ENCODE peak calls at places on chromosomes 13 and 19, in five cellular contexts. One of them, this sample, is unnamed.

GRCh38 chr13:46817081-46817480 is 20.1 kb upstream of the ESD start:
- DNase-seq in endodermal cell: no peak
- DNase-seq in suprapubic skin: no peak
- DNase-seq in thoracic aorta: no peak
- DNase-seq in heart left ventricle: no peak
- DNase-seq in this sample: no peak

GRCh38 chr13:78430166-78430791 is 173.1 kb downstream of the POU4F1 start:
- DNase-seq in endodermal cell: peak; percentile 72
- DNase-seq in suprapubic skin: no peak
- DNase-seq in thoracic aorta: no peak
- DNase-seq in heart left ventricle: no peak
- DNase-seq in this sample: no peak

GRCh38 chr19:30118760-30119159 is 176.7 kb downstream of the URI1 start:
- DNase-seq in endodermal cell: no peak
- DNase-seq in suprapubic skin: no peak
- DNase-seq in thoracic aorta: no peak
- DNase-seq in heart left ventricle: peak; percentile 23
- DNase-seq in this sample: no peak

GRCh38 chr19:47253467-47253881 is 2.9 kb upstream of the CCDC9 start:
- DNase-seq in endodermal cell: no peak
- DNase-seq in suprapubic skin: no peak
- DNase-seq in thoracic aorta: no peak
- DNase-seq in heart left ventricle: no peak
- DNase-seq in this sample: peak; percentile 68

GRCh38 chr19:1884291-1884718 is 991 bp downstream of the ABHD17A start:
- DNase-seq in endodermal cell: peak; percentile 51
- DNase-seq in suprapubic skin: peak; percentile 74
- DNase-seq in thoracic aorta: no peak
- DNase-seq in heart left ventricle: no peak
- DNase-seq in this sample: no peak

GRCh38 chr19:1592755-1593628 is at the start of gene MBD3:
- DNase-seq in endodermal cell: peak; percentile 96
- DNase-seq in suprapubic skin: peak; percentile 94
- DNase-seq in thoracic aorta: peak; percentile 75
- DNase-seq in heart left ventricle: peak; percentile 96
- DNase-seq in this sample: peak; percentile 95

GRCh38 chr13:99659234-99659633 is 158.0 kb downstream of the TM9SF2 start:
- DNase-seq in endodermal cell: no peak
- DNase-seq in suprapubic skin: no peak
- DNase-seq in thoracic aorta: no peak
- DNase-seq in heart left ventricle: no peak
- DNase-seq in this sample: no peak

GRCh38 chr19:42206871-42207755 is 10.4 kb downstream of the DEDD2 start:
- DNase-seq in endodermal cell: no peak
- DNase-seq in suprapubic skin: no peak
- DNase-seq in thoracic aorta: no peak
- DNase-seq in heart left ventricle: no peak
- DNase-seq in this sample: peak; percentile 41

GRCh38 chr19:45144431-45145269 is 16.1 kb downstream of the NKPD1 start:
- DNase-seq in endodermal cell: no peak
- DNase-seq in suprapubic skin: no peak
- DNase-seq in thoracic aorta: no peak
- DNase-seq in heart left ventricle: no peak
- DNase-seq in this sample: no peak

GRCh38 chr13:62305758-62306157 is 890.1 kb upstream of the PCDH20 start:
- DNase-seq in endodermal cell: no peak
- DNase-seq in suprapubic skin: no peak
- DNase-seq in thoracic aorta: no peak
- DNase-seq in heart left ventricle: no peak
- DNase-seq in this sample: no peak

GRCh38 chr19:11094520-11094894 is 5.2 kb downstream of the LDLR start:
- DNase-seq in endodermal cell: no peak
- DNase-seq in suprapubic skin: no peak
- DNase-seq in thoracic aorta: no peak
- DNase-seq in heart left ventricle: no peak
- DNase-seq in this sample: no peak

GRCh38 chr13:40245567-40245966 is 420.9 kb downstream of the FOXO1 start:
- DNase-seq in endodermal cell: no peak
- DNase-seq in suprapubic skin: no peak
- DNase-seq in thoracic aorta: no peak
- DNase-seq in heart left ventricle: no peak
- DNase-seq in this sample: no peak

GRCh38 chr19:48616041-48616436 is 1.2 kb upstream of the FAM83E start:
- DNase-seq in endodermal cell: no peak
- DNase-seq in suprapubic skin: no peak
- DNase-seq in thoracic aorta: no peak
- DNase-seq in heart left ventricle: no peak
- DNase-seq in this sample: no peak

GRCh38 chr19:38266981-38267597 is 2.7 kb downstream of the SPINT2 start:
- DNase-seq in endodermal cell: no peak
- DNase-seq in suprapubic skin: no peak
- DNase-seq in thoracic aorta: no peak
- DNase-seq in heart left ventricle: no peak
- DNase-seq in this sample: peak; percentile 44

GRCh38 chr19:38144667-38145066 is 79.4 kb downstream of the DPF1 start:
- DNase-seq in endodermal cell: no peak
- DNase-seq in suprapubic skin: no peak
- DNase-seq in thoracic aorta: no peak
- DNase-seq in heart left ventricle: no peak
- DNase-seq in this sample: no peak

GRCh38 chr19:48806818-48807589 is 3.8 kb downstream of the BCAT2 start:
- DNase-seq in endodermal cell: peak; percentile 76
- DNase-seq in suprapubic skin: no peak
- DNase-seq in thoracic aorta: no peak
- DNase-seq in heart left ventricle: no peak
- DNase-seq in this sample: peak; percentile 41

DNA sequence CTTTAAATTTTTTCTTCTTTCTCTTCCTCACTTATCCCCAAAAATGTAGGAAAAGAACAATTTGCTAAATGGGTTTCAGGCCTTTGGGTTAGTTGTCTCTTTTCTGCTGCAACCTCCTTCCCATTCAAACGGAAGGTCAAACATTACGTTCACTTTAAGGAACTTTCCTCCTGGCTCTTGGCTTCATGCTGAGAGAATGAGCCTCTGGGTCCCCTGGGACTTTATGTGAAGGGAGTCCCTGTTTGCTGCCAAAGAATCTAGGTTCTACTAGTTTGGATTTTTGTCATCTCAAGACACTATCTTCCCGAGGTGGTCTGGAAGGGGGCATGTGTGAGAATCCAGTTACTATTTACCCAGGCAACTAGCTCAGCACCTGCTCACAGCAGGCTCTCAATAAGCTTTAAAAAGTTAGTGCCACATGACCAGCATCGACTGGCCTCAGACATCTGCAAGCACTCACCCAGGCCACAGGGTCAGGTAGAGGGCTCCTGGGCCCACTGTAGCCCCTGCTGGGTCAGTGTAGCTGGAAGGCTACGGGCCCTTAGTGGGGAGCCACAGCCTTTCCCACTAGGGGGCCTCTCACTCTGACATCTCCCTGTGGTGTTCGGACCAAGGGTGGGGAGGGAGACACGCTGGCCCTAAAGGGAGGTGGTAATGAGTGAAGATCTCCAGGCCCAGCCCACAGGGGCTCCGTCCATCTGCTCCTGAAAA is 40.5 kb downstream of the FAM124A start:
- DNase-seq in endodermal cell: no peak
- DNase-seq in suprapubic skin: no peak
- DNase-seq in thoracic aorta: no peak
- DNase-seq in heart left ventricle: no peak
- DNase-seq in this sample: no peak
- TF ChIP-seq CTCF in endodermal cell: peak; percentile 35
- TF ChIP-seq CTCF in suprapubic skin: no peak
- TF ChIP-seq CTCF in thoracic aorta: no peak
- TF ChIP-seq CTCF in heart left ventricle: peak; percentile 16
- TF ChIP-seq CTCF in this sample: peak; percentile 33

DNA sequence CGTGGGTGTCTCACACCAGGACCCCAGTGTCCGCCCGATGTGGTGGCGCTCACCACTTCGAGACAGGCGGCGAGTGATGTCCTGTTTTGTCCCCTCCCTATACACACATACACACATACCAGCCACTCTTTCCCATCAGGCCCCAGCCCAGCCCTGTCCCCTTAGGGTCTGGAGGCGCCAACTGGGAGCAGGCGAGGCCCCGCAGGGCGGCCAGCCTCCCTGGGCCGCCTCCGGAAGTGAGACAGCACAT is 38.1 kb upstream of the NANOS3 start:
- DNase-seq in endodermal cell: peak; percentile 58
- DNase-seq in suprapubic skin: peak; percentile 96
- DNase-seq in thoracic aorta: peak; percentile 65
- DNase-seq in heart left ventricle: no peak
- DNase-seq in this sample: no peak
- H3K4me3 ChIP-seq in endodermal cell: no peak overlapping the region
- H3K4me3 ChIP-seq in suprapubic skin: peak overlapping the region; percentile 98
- H3K4me3 ChIP-seq in thoracic aorta: peak overlapping the region; percentile 96
- H3K4me3 ChIP-seq in heart left ventricle: peak overlapping the region; percentile 72
- H3K4me3 ChIP-seq in this sample: peak overlapping the region; percentile 91

GRCh38 chr19:56155124-56155687 is 14.1 kb downstream of the ZNF444 start:
- DNase-seq in endodermal cell: peak; percentile 89
- DNase-seq in suprapubic skin: no peak
- DNase-seq in thoracic aorta: no peak
- DNase-seq in heart left ventricle: no peak
- DNase-seq in this sample: no peak
- TF ChIP-seq CTCF in endodermal cell: peak; percentile 81
- TF ChIP-seq CTCF in suprapubic skin: no peak
- TF ChIP-seq CTCF in thoracic aorta: no peak
- TF ChIP-seq CTCF in heart left ventricle: peak; percentile 20
- TF ChIP-seq CTCF in this sample: peak; percentile 22

GRCh38 chr13:88000787-88001186 is 329.6 kb downstream of the SLITRK5 start:
- DNase-seq in endodermal cell: peak; percentile 37
- DNase-seq in suprapubic skin: no peak
- DNase-seq in thoracic aorta: no peak
- DNase-seq in heart left ventricle: no peak
- DNase-seq in this sample: no peak

GRCh38 chr13:87998081-87998480 is 326.9 kb downstream of the SLITRK5 start:
- DNase-seq in endodermal cell: no peak
- DNase-seq in suprapubic skin: no peak
- DNase-seq in thoracic aorta: no peak
- DNase-seq in heart left ventricle: no peak
- DNase-seq in this sample: no peak

GRCh38 chr13:88000239-88000638 is 329.1 kb downstream of the SLITRK5 start:
- DNase-seq in endodermal cell: peak; percentile 49
- DNase-seq in suprapubic skin: no peak
- DNase-seq in thoracic aorta: no peak
- DNase-seq in heart left ventricle: no peak
- DNase-seq in this sample: no peak

GRCh38 chr13:87999141-87999765 is 328.1 kb downstream of the SLITRK5 start:
- DNase-seq in endodermal cell: no peak
- DNase-seq in suprapubic skin: no peak
- DNase-seq in thoracic aorta: no peak
- DNase-seq in heart left ventricle: no peak
- DNase-seq in this sample: no peak

GRCh38 chr13:87999791-88000190 is 328.6 kb downstream of the SLITRK5 start:
- DNase-seq in endodermal cell: no peak
- DNase-seq in suprapubic skin: no peak
- DNase-seq in thoracic aorta: no peak
- DNase-seq in heart left ventricle: no peak
- DNase-seq in this sample: no peak
- H3K4me3 ChIP-seq in endodermal cell: no peak overlapping the region
- H3K4me3 ChIP-seq in suprapubic skin: no peak overlapping the region
- H3K4me3 ChIP-seq in thoracic aorta: no peak overlapping the region
- H3K4me3 ChIP-seq in heart left ventricle: no peak overlapping the region
- H3K4me3 ChIP-seq in this sample: no peak overlapping the region

GRCh38 chr13:42477588-42478190 is 96.3 kb upstream of the TNFSF11 start:
- DNase-seq in endodermal cell: no peak
- DNase-seq in suprapubic skin: no peak
- DNase-seq in thoracic aorta: no peak
- DNase-seq in heart left ventricle: no peak
- DNase-seq in this sample: peak; percentile 71

GRCh38 chr13:42474954-42475353 is 99.0 kb upstream of the TNFSF11 start:
- DNase-seq in endodermal cell: no peak
- DNase-seq in suprapubic skin: no peak
- DNase-seq in thoracic aorta: no peak
- DNase-seq in heart left ventricle: no peak
- DNase-seq in this sample: peak; percentile 33

GRCh38 chr13:42484396-42484795 is 89.6 kb upstream of the TNFSF11 start:
- DNase-seq in endodermal cell: no peak
- DNase-seq in suprapubic skin: no peak
- DNase-seq in thoracic aorta: no peak
- DNase-seq in heart left ventricle: no peak
- DNase-seq in this sample: peak; percentile 18

DNA sequence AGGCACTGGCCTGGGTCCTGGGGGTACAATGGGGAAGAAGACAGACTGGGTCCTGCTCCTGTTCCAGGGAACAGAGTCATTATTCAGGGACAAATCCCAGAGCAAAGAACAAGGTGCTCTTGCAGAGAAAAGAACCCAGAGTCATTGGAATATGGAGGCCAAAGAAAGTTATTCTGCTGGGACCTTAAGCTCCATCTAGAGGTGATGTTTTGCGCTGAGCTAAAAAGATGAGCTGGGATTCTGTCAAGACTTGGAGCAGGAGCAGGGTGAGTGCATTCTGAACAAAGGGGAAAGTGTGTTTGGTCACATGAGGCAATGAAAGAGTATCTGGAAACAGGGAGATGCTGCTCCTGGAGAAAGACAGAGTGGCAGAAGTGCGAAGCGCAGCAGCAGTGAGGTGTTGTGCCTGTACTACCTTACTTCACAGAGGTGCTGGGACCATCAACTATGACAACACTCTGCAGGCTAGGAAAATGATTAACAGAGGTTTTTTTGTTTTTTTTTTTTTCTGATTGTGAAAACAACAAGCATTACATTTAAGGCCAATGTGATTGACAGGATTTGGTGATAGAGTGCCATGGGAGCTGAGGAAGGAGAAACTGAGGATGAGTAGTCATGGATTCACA is 95.3 kb upstream of the TNFSF11 start:
- DNase-seq in endodermal cell: peak; percentile 55
- DNase-seq in suprapubic skin: no peak
- DNase-seq in thoracic aorta: no peak
- DNase-seq in heart left ventricle: no peak
- DNase-seq in this sample: peak; percentile 47
- TF ChIP-seq CTCF in endodermal cell: peak; percentile 71
- TF ChIP-seq CTCF in suprapubic skin: no peak
- TF ChIP-seq CTCF in thoracic aorta: no peak
- TF ChIP-seq CTCF in heart left ventricle: no peak
- TF ChIP-seq CTCF in this sample: peak; percentile 70

GRCh38 chr13:24076124-24076523 is 84.4 kb upstream of the SPATA13 start:
- DNase-seq in endodermal cell: no peak
- DNase-seq in suprapubic skin: no peak
- DNase-seq in thoracic aorta: no peak
- DNase-seq in heart left ventricle: no peak
- DNase-seq in this sample: no peak
- H3K4me3 ChIP-seq in endodermal cell: no peak overlapping the region
- H3K4me3 ChIP-seq in suprapubic skin: no peak overlapping the region
- H3K4me3 ChIP-seq in thoracic aorta: no peak overlapping the region
- H3K4me3 ChIP-seq in heart left ventricle: no peak overlapping the region
- H3K4me3 ChIP-seq in this sample: no peak overlapping the region

GRCh38 chr13:30255696-30256095 is 51.7 kb downstream of the KATNAL1 start:
- DNase-seq in endodermal cell: no peak
- DNase-seq in suprapubic skin: no peak
- DNase-seq in thoracic aorta: no peak
- DNase-seq in heart left ventricle: no peak
- DNase-seq in this sample: no peak
- TF ChIP-seq CTCF in endodermal cell: no peak
- TF ChIP-seq CTCF in suprapubic skin: no peak
- TF ChIP-seq CTCF in thoracic aorta: peak; percentile 12
- TF ChIP-seq CTCF in heart left ventricle: peak; percentile 21
- TF ChIP-seq CTCF in this sample: no peak

GRCh38 chr13:93225610-93226009 is 997 bp upstream of the GPC6 start:
- DNase-seq in endodermal cell: no peak
- DNase-seq in suprapubic skin: no peak
- DNase-seq in thoracic aorta: no peak
- DNase-seq in heart left ventricle: no peak
- DNase-seq in this sample: no peak
- H3K4me3 ChIP-seq in endodermal cell: peak overlapping the region; percentile 99
- H3K4me3 ChIP-seq in suprapubic skin: no peak overlapping the region
- H3K4me3 ChIP-seq in thoracic aorta: peak overlapping the region; percentile 81
- H3K4me3 ChIP-seq in heart left ventricle: no peak overlapping the region
- H3K4me3 ChIP-seq in this sample: no peak overlapping the region

This sample was measured in fibroblast of villous mesenchyme.